ENCODE peak calls at places on chromosomes 3 and 15, in six cellular contexts. P is stimulated activated CD4-positive, alpha-beta T cell treated with anti-CD3 and anti-CD28 coated beads, Interleukin-4, amount 100 ng/mL, for 48 hours; X is SHP77; L is GM03348; F is amygdala; J is progenitor cell of endocrine pancreas. N is an unnamed sample.

GRCh38 chr15:51751687-51752683 is 588 bp downstream of the TMOD2 start:
- DNase-seq in L (peak), X (peak), F (peak), P (no peak), J (peak), N (peak)

GRCh38 chr3:124322309-124322880 is 330.5 kb upstream of the ROPN1 start:
- DNase-seq in P (no peak), L (no peak), F (no peak), J (no peak), X (no peak), N (no peak)

GRCh38 chr3:172334743-172335142 is 113.5 kb downstream of the GHSR start:
- DNase-seq in F (no peak), P (no peak), L (no peak), J (no peak), X (no peak), N (no peak)

GRCh38 chr3:175187586-175187985 is 328.5 kb downstream of the NAALADL2 start:
- DNase-seq in F (no peak), L (peak), X (no peak), J (no peak), P (no peak), N (no peak)

GRCh38 chr3:160748787-160749186 is 7.2 kb upstream of the PPM1L start:
- DNase-seq in X (no peak), L (no peak), F (no peak), J (no peak), P (no peak), N (no peak)

GRCh38 chr3:127800508-127800907 is 21.8 kb downstream of the MGLL start:
- DNase-seq in F (no peak), L (no peak), X (no peak), J (no peak), P (no peak), N (no peak)

GRCh38 chr3:183073839-183074615 is 25.3 kb downstream of the MCCC1 start:
- DNase-seq in P (no peak), L (no peak), J (no peak), X (no peak), F (no peak), N (no peak)

GRCh38 chr3:71189480-71189879 is 394.0 kb downstream of the FOXP1 start:
- DNase-seq in J (no peak), X (no peak), F (no peak), P (no peak), L (no peak), N (no peak)

GRCh38 chr3:58414538-58415197 is 19.0 kb downstream of the PDHB start:
- DNase-seq in J (peak), L (peak), X (peak), P (peak), F (no peak), N (no peak)

GRCh38 chr15:69668963-69669362 is 216.3 kb downstream of the RPLP1 start:
- DNase-seq in L (no peak), P (no peak), X (no peak), F (no peak), J (no peak), N (peak)

GRCh38 chr15:80567721-80568157 is 127.4 kb upstream of the ABHD17C start:
- DNase-seq in L (peak), F (peak), X (peak), J (peak), P (no peak), N (no peak)

GRCh38 chr15:100241572-100242479 is 99.9 kb downstream of the ADAMTS17 start:
- DNase-seq in L (no peak), X (peak), J (no peak), F (no peak), P (no peak), N (no peak)

GRCh38 chr3:124131158-124132115 is 139.5 kb upstream of the ROPN1 start:
- DNase-seq in L (no peak), F (no peak), P (no peak), X (no peak), J (no peak), N (no peak)

GRCh38 chr3:165939141-165939540 is 101.9 kb upstream of the BCHE start:
- DNase-seq in F (no peak), P (no peak), X (no peak), L (no peak), J (no peak), N (no peak)

GRCh38 chr3:70821602-70822001 is 509.2 kb upstream of the MDFIC2 start:
- DNase-seq in P (no peak), J (no peak), F (no peak), X (no peak), L (no peak), N (no peak)

GRCh38 chr15:33113666-33114483 is 80.6 kb downstream of the FMN1 start:
- DNase-seq in F (no peak), L (peak), P (no peak), J (no peak), X (no peak), N (no peak)

N was measured in GM12891.